ENCODE peak calls at places on chromosomes 16 and 17, in five cellular contexts. S is prostate gland; G is cardiac muscle cell; L is heart right ventricle; Q is CD4-positive, alpha-beta memory T cell. X is an unnamed sample.

GRCh38 chr16:11497851-11498289 is 88.8 kb downstream of the LITAF start:
- DNase-seq in G (peak), S (no peak), Q (no peak), L (no peak), X (peak)

GRCh38 chr17:10683853-10684252 is 13.5 kb downstream of the SCO1 start:
- DNase-seq in Q (no peak), S (no peak), L (no peak), G (peak), X (peak)

GRCh38 chr16:19090916-19091315 is 22.8 kb upstream of the ITPRIPL2 start:
- DNase-seq in Q (no peak), S (no peak), L (no peak), G (no peak), X (no peak)

GRCh38 chr16:47069291-47069690 is 74.5 kb downstream of the NETO2 start:
- DNase-seq in Q (no peak), G (no peak), L (no peak), S (no peak), X (no peak)

GRCh38 chr16:353404-354285 is 1.1 kb upstream of the AXIN1 start:
- DNase-seq in Q (no peak), S (no peak), G (no peak), L (peak), X (no peak)

GRCh38 chr17:55654015-55654414 is 68.6 kb downstream of the TMEM100 start:
- DNase-seq in G (no peak), Q (no peak), L (no peak), S (no peak), X (no peak)

GRCh38 chr16:85321856-85322271 is 209.6 kb upstream of the CIBAR2 start:
- DNase-seq in G (peak), S (peak), Q (no peak), L (peak), X (peak)

GRCh38 chr16:86424968-86425367 is 85.4 kb upstream of the FOXF1 start:
- DNase-seq in Q (no peak), G (no peak), L (no peak), S (no peak), X (no peak)

GRCh38 chr16:78639775-78640174 is 540.3 kb downstream of the WWOX start:
- DNase-seq in S (no peak), L (no peak), Q (no peak), G (no peak), X (no peak)

GRCh38 chr16:24309222-24309905 is 53.2 kb downstream of the CACNG3 start:
- DNase-seq in G (peak), Q (no peak), S (no peak), L (no peak), X (no peak)

GRCh38 chr17:72711531-72712310 is 380.8 kb downstream of the SLC39A11 start:
- DNase-seq in L (no peak), Q (no peak), S (no peak), G (no peak), X (no peak)

GRCh38 chr17:28469376-28469775 is 4.1 kb upstream of the SLC13A2 start:
- DNase-seq in Q (no peak), S (no peak), L (no peak), G (no peak), X (no peak)

GRCh38 chr17:78127240-78127887 is 1.2 kb downstream of the TMC6 start:
- DNase-seq in S (no peak), L (peak), G (peak), Q (peak), X (no peak)

GRCh38 chr17:74712756-74713155 is at the start of gene CD300LF:
- DNase-seq in L (no peak), S (no peak), G (no peak), Q (no peak), X (no peak)
- H3K4me3 ChIP-seq in L (peak), S (no peak), G (no peak), Q (no peak), X (no peak)

GRCh38 chr17:7215652-7216139 is 3.9 kb downstream of the DLG4 start:
- DNase-seq in S (no peak), L (no peak), Q (no peak), G (no peak), X (no peak)
- H3K4me3 ChIP-seq in S (no peak), L (peak), Q (no peak), G (peak), X (peak)

GRCh38 chr17:76714822-76715461 is 4.2 kb upstream of the MXRA7 start:
- DNase-seq in G (peak), Q (peak), L (peak), S (peak), X (peak)
- H3K4me3 ChIP-seq in G (no peak), Q (no peak), L (no peak), S (no peak), X (no peak)

DNA sequence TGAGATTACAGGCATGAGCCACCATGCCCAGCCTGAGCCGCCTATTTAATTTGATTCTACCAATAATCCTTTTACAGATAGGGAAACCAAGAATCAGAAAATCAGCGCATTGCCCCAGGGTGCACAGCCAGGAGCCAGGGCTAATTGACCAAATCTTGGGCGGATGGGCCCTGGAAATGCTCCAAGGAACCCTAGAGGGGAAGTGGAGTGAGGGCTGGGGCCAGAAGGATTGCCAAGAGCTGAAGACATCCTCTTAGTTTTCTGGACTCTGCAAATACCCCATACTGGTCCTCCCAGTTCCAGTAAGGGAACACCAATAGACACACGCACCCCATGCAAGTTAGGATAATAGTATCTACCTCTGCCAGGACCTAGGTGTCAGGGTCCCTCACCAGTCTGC is 3.8 kb downstream of the FHOD1 start:
- DNase-seq in S (no peak), Q (no peak), G (no peak), L (no peak), X (no peak)
- H3K4me3 ChIP-seq in S (no peak), Q (no peak), G (no peak), L (no peak), X (no peak)

GRCh38 chr17:63989622-63990345 is 8.4 kb upstream of the PRR29 start:
- DNase-seq in L (no peak), S (no peak), G (no peak), Q (no peak), X (no peak)
- H3K4me3 ChIP-seq in L (no peak), S (no peak), G (no peak), Q (no peak), X (no peak)

GRCh38 chr16:50547340-50547865 is 793 bp upstream of the NKD1 start:
- DNase-seq in S (peak), L (peak), Q (peak), G (peak), X (no peak)
- H3K4me3 ChIP-seq in S (peak), L (peak), Q (peak), G (peak), X (peak)

GRCh38 chr17:42119301-42119700 is 1.9 kb downstream of the KAT2A start:
- DNase-seq in S (no peak), G (no peak), Q (no peak), L (no peak), X (no peak)
- H3K4me3 ChIP-seq in S (no peak), G (no peak), Q (no peak), L (no peak), X (no peak)

GRCh38 chr16:76176616-76177015 is 100.6 kb upstream of the CNTNAP4 start:
- DNase-seq in S (no peak), Q (no peak), G (no peak), L (no peak), X (no peak)
- H3K4me3 ChIP-seq in S (no peak), Q (no peak), G (no peak), L (no peak), X (no peak)

X was measured in fibroblast of the aortic adventitia.